ENCODE peak calls at places on chromosomes 12 and 14, in six cellular contexts. S is stomach, L is breast epithelium, Q is transverse colon, K is prostate gland, R is spleen. B is an unnamed sample.
A peak's percentile ranks its signal among the peaks of the same experiment; 100 is the strongest.

GRCh38 chr14:30243805-30244204 is 315.2 kb upstream of the G2E3 start:
- DNase-seq in S (no peak), L (no peak), Q (no peak), K (no peak), R (no peak), B (no peak)

GRCh38 chr12:26135010-26135420 is 10.2 kb upstream of the BHLHE41 start:
- DNase-seq in S (peak; percentile 60), L (peak; percentile 93), Q (peak; percentile 55), K (peak; percentile 58), R (no peak), B (no peak)

GRCh38 chr14:104113631-104114420 is 24.6 kb upstream of the KIF26A start:
- DNase-seq in S (peak; percentile 26), L (no peak), Q (no peak), K (no peak), R (peak; percentile 68), B (no peak)

GRCh38 chr12:101563197-101563596 is 31.6 kb upstream of the MYBPC1 start:
- DNase-seq in S (no peak), L (no peak), Q (no peak), K (no peak), R (no peak), B (no peak)

GRCh38 chr14:89093083-89093482 is 268.6 kb downstream of the TTC8 start:
- DNase-seq in S (no peak), L (no peak), Q (no peak), K (no peak), R (no peak), B (no peak)

GRCh38 chr12:31773867-31774266 is 45.0 kb upstream of the AMN1 start:
- DNase-seq in S (no peak), L (no peak), Q (no peak), K (no peak), R (no peak), B (no peak)

GRCh38 chr12:46373303-46374182 is 970 bp upstream of the SLC38A2 start:
- DNase-seq in S (peak; percentile 51), L (peak; percentile 54), Q (peak; percentile 55), K (peak; percentile 42), R (peak; percentile 91), B (no peak)

GRCh38 chr14:41072776-41073175 is 533.9 kb upstream of the LRFN5 start:
- DNase-seq in S (no peak), L (no peak), Q (no peak), K (no peak), R (no peak), B (no peak)

GRCh38 chr12:88187571-88187970 is 45.5 kb downstream of the TMTC3 start:
- DNase-seq in S (no peak), L (no peak), Q (no peak), K (no peak), R (no peak), B (no peak)

GRCh38 chr12:81992461-81992860 is 233.3 kb upstream of the PPFIA2 start:
- DNase-seq in S (peak; percentile 34), L (no peak), Q (peak; percentile 7), K (no peak), R (no peak), B (no peak)

GRCh38 chr12:71268598-71268997 is 110.8 kb upstream of the TSPAN8 start:
- DNase-seq in S (no peak), L (no peak), Q (no peak), K (no peak), R (no peak), B (no peak)

GRCh38 chr14:53501361-53502320 is 348.5 kb upstream of the DDHD1 start:
- DNase-seq in S (no peak), L (no peak), Q (no peak), K (peak; percentile 31), R (no peak), B (no peak)

GRCh38 chr14:105841022-105842009 is 314.9 kb downstream of the TMEM121 start:
- DNase-seq in S (no peak), L (no peak), Q (no peak), K (no peak), R (no peak), B (no peak)

GRCh38 chr14:22493143-22493542 is 95.9 kb downstream of the DAD1 start:
- DNase-seq in S (no peak), L (no peak), Q (no peak), K (no peak), R (no peak), B (no peak)

GRCh38 chr14:94770251-94770749 is 387 bp upstream of the GSC start:
- DNase-seq in S (no peak), L (no peak), Q (no peak), K (no peak), R (peak; percentile 25), B (no peak)

GRCh38 chr14:36020120-36021029 is 156.1 kb downstream of the PTCSC3 start:
- DNase-seq in S (no peak), L (no peak), Q (no peak), K (no peak), R (no peak), B (no peak)

GRCh38 chr12:57772429-57773322 is at the start of gene EEF1AKMT3:
- DNase-seq in S (peak; percentile 70), L (peak; percentile 62), Q (peak; percentile 75), K (peak; percentile 63), R (peak; percentile 90), B (no peak)

GRCh38 chr14:91119556-91120311 is 5.9 kb downstream of the DGLUCY start:
- DNase-seq in S (peak; percentile 33), L (peak; percentile 52), Q (peak; percentile 50), K (no peak), R (no peak), B (no peak)

DNA sequence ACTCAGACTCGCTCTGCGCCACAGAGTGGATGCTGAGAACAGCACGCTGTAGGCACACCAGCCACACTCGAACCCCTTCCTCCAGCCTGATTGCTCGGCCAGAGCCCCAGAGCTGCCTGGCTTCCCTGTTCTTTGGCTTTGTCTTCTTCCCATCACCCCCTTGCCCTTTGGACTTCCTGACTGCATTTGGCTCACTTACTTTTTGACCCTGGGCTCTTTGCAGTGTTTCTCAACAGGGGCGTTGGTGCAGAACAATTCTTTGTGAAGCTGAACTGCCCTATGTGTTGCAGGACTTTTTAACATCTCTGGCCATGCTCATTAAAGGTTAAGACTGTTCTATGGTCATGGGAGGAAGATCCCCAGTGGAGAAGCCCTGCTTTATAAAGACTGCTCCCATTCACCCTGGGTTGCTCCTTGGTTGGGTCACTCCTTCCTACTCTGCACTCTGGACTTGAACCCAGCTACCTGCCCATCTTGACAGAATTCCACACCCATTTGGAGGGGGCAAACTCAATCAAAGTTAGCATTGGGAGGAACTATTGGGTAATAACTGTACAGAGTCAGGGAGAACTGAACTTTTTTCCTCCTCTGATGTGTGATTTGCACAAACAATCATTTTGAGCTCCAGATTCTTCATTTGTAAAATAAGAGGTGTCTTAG is 127.7 kb upstream of the PLEKHG7 start:
- DNase-seq in S (no peak), L (no peak), Q (peak; percentile 46), K (no peak), R (no peak), B (no peak)
- TF ChIP-seq POLR2AphosphoS5 in S (no peak), L (no peak), Q (no peak), K (no peak), R (peak; percentile 39), B (no peak)

GRCh38 chr12:904010-904414 is 45.5 kb downstream of the RAD52 start:
- DNase-seq in S (no peak), L (no peak), Q (no peak), K (no peak), R (no peak), B (no peak)

GRCh38 chr12:903055-903454 is 46.4 kb downstream of the RAD52 start:
- DNase-seq in S (no peak), L (no peak), Q (no peak), K (no peak), R (no peak), B (no peak)

GRCh38 chr12:902581-902980 is 46.9 kb downstream of the RAD52 start:
- DNase-seq in S (no peak), L (no peak), Q (no peak), K (no peak), R (no peak), B (no peak)

GRCh38 chr12:906077-906585 is 43.4 kb downstream of the RAD52 start:
- DNase-seq in S (no peak), L (no peak), Q (no peak), K (no peak), R (no peak), B (no peak)

DNA sequence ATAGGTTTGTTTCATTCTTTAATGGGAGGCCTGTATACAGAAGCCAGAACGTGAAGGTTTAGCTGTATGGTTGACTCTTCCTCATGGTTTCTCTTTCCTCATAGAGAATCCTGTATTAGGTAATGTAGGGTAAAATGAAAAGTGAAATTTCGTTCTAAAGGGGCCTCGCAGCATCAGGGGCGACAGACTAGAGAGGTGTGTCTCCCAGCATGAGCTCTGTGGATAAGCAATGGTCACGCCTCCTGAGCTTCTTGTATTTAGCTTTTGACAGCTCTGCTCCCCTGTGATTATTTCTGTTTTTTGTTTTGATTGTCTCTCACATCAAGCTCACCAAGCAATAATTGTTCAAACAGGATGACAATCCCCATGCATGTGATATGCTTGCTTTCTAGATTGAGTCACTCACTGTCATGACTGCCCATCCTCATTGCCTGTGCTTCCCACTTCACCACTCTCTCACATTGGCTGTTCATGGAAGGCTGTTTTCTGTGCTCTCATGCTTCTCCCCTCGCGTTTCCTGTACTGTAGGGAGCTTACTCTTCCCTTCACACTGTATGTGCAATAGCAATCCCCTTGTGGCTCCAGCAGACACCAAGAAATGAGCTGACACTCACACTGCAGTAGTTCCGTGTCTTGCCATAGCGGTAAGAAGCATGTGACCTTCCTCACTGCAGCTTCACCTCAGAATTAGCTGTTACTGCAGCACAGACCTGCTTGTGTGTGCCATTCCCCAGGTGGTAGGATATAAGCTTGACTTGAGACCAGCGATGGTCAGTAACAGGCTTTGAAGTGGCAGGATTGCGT is 44.0 kb downstream of the RAD52 start:
- DNase-seq in S (no peak), L (no peak), Q (no peak), K (no peak), R (no peak), B (no peak)
- H3K36me3 ChIP-seq in S (peaks cover 100% of the 10 kb centered on the region), L (peaks cover 9% of the 10 kb centered on the region), Q (no peaks in the 10 kb centered on the region), K (peaks cover 2% of the 10 kb centered on the region), R (peaks cover 89% of the 10 kb centered on the region), B (peaks cover 100% of the 10 kb centered on the region)

DNA sequence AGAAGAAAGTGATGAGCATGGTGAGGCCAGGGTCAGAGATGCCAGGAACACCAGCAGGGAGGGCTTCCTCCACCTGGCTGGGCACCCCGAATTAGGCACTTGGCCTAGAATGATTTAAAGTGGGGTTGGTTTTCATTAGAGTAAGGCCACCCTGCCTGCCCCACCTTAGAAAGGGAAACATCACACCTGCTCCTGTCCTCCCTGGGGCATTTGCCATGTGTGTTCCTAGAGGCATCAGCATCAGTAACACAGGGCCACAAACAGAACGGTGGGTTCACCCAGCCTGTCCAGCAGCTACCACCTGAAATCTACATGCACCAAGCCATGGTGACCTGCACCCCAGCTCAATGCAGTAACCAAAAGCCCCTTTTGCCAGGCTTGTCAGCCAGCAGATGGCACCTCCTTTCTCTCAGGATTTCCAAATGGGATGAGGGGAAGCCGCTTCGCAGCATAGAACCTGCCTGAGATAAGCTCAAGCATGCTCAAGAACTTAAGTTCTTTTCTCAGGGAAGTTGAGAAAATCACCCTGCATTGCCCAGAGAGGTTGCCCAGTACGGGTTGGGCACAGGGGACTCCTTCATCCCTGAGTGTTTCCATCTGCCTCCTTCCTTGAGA is 338.8 kb downstream of the DPF3 start:
- DNase-seq in S (no peak), L (no peak), Q (no peak), K (no peak), R (no peak), B (no peak)
- TF ChIP-seq POLR2AphosphoS5 in S (no peak), L (no peak), Q (no peak), K (no peak), R (no peak), B (no peak)

GRCh38 chr12:50799908-50800307 is 36.0 kb downstream of the ATF1 start:
- DNase-seq in S (no peak), L (no peak), Q (no peak), K (no peak), R (no peak), B (no peak)

GRCh38 chr12:50806176-50806575 is 36.5 kb upstream of the TMPRSS12 start:
- DNase-seq in S (no peak), L (no peak), Q (no peak), K (no peak), R (no peak), B (no peak)

GRCh38 chr12:50803230-50803629 is 39.3 kb downstream of the ATF1 start:
- DNase-seq in S (no peak), L (no peak), Q (no peak), K (no peak), R (no peak), B (no peak)
- H3K36me3 ChIP-seq in S (peaks cover 34% of the 10 kb centered on the region), L (peaks cover 6% of the 10 kb centered on the region), Q (no peaks in the 10 kb centered on the region), K (peaks cover 4% of the 10 kb centered on the region), R (peaks cover 18% of the 10 kb centered on the region), B (peaks cover 36% of the 10 kb centered on the region)